ENCODE peak calls at places on chromosomes 1 and 21, in four cellular contexts. K is HepG2, I is H1, R is K562. M is an unnamed sample.

GRCh38 chr1:215606564-215607168 is 39.6 kb downstream of the KCTD3 start:
- DNase-seq in K (no peak), I (no peak), R (peak; percentile 20), M (no peak)

GRCh38 chr1:20266141-20266540 is 24.5 kb upstream of the VWA5B1 start:
- DNase-seq in K (no peak), I (no peak), R (no peak), M (no peak)

GRCh38 chr1:16109571-16109970 is 36.1 kb upstream of the FAM131C start:
- DNase-seq in K (no peak), I (no peak), R (no peak), M (no peak)

GRCh38 chr1:96365596-96365995 is 356.0 kb upstream of the PTBP2 start:
- DNase-seq in K (no peak), I (no peak), R (no peak), M (no peak)

GRCh38 chr1:115204529-115204928 is 115.2 kb upstream of the TSPAN2 start:
- DNase-seq in K (no peak), I (no peak), R (no peak), M (no peak)

GRCh38 chr1:234926574-234927311 is 201.9 kb downstream of the TOMM20 start:
- DNase-seq in K (no peak), I (no peak), R (no peak), M (no peak)

GRCh38 chr1:61202854-61203603 is 120.7 kb downstream of the NFIA start:
- DNase-seq in K (no peak), I (no peak), R (no peak), M (no peak)

GRCh38 chr1:51729156-51729823 is 112.4 kb downstream of the OSBPL9 start:
- DNase-seq in K (peak; percentile 95), I (peak; percentile 85), R (peak; percentile 99), M (peak; percentile 83)

GRCh38 chr1:8077120-8077573 is 51.0 kb upstream of the ERRFI1 start:
- DNase-seq in K (peak; percentile 93), I (no peak), R (peak; percentile 54), M (peak; percentile 88)

GRCh38 chr1:113617438-113618141 is 141.7 kb downstream of the PHTF1 start:
- DNase-seq in K (no peak), I (no peak), R (no peak), M (no peak)

GRCh38 chr1:155173478-155174333 is at the start of gene TRIM46:
- DNase-seq in K (no peak), I (no peak), R (peak; percentile 64), M (no peak)

GRCh38 chr1:212699104-212699838 is 369 bp downstream of the BATF3 start:
- DNase-seq in K (peak; percentile 16), I (peak; percentile 33), R (peak; percentile 77), M (peak; percentile 27)

GRCh38 chr21:29387598-29387997 is 88.9 kb downstream of the BACH1 start:
- DNase-seq in K (no peak), I (no peak), R (no peak), M (no peak)

GRCh38 chr1:67347688-67348472 is 40.2 kb downstream of the IL12RB2 start:
- DNase-seq in K (peak; percentile 24), I (peak; percentile 13), R (peak; percentile 33), M (peak; percentile 54)

GRCh38 chr1:67190410-67190809 is 24.2 kb downstream of the IL23R start:
- DNase-seq in K (no peak), I (no peak), R (no peak), M (no peak)

GRCh38 chr1:179046808-179047636 is 21.3 kb downstream of the FAM20B start:
- DNase-seq in K (no peak), I (no peak), R (peak; percentile 86), M (no peak)

GRCh38 chr1:76872944-76873343 is 5.7 kb downstream of the ST6GALNAC5 start:
- DNase-seq in K (no peak), I (no peak), R (no peak), M (no peak)

GRCh38 chr1:59107516-59107915 is 189.4 kb upstream of the FGGY start:
- DNase-seq in K (no peak), I (no peak), R (no peak), M (no peak)

GRCh38 chr1:115144176-115144575 is 54.9 kb upstream of the TSPAN2 start:
- DNase-seq in K (no peak), I (no peak), R (no peak), M (no peak)

GRCh38 chr1:46041974-46042373 is 90.5 kb downstream of the PIK3R3 start:
- DNase-seq in K (no peak), I (no peak), R (no peak), M (no peak)

GRCh38 chr1:20380616-20381035 is 90.0 kb downstream of the VWA5B1 start:
- DNase-seq in K (no peak), I (no peak), R (no peak), M (peak; percentile 23)

GRCh38 chr1:86380257-86380861 is 15.8 kb downstream of the ODF2L start:
- DNase-seq in K (peak; percentile 55), I (no peak), R (peak; percentile 46), M (peak; percentile 71)

GRCh38 chr1:178706467-178706866 is 18.6 kb upstream of the RALGPS2 start:
- DNase-seq in K (no peak), I (no peak), R (no peak), M (no peak)

GRCh38 chr1:8825985-8826481 is 8.6 kb upstream of the RERE start:
- DNase-seq in K (no peak), I (no peak), R (no peak), M (no peak)

GRCh38 chr21:44713846-44714245 is 2.5 kb upstream of the TSPEAR start:
- DNase-seq in K (no peak), I (no peak), R (no peak), M (no peak)

GRCh38 chr1:20834780-20835179 is 47.7 kb upstream of the HP1BP3 start:
- DNase-seq in K (no peak), I (no peak), R (no peak), M (no peak)

GRCh38 chr1:109923131-109923945 is 12.7 kb downstream of the CSF1 start:
- DNase-seq in K (no peak), I (peak; percentile 34), R (peak; percentile 60), M (no peak)

GRCh38 chr1:197156692-197157091 is 10.2 kb upstream of the ASPM start:
- DNase-seq in K (no peak), I (no peak), R (no peak), M (no peak)

GRCh38 chr1:197159461-197159860 is 13.0 kb upstream of the ASPM start:
- DNase-seq in K (no peak), I (no peak), R (no peak), M (no peak)
- TF ChIP-seq FOSL1 in K (no peak), I (no peak), R (no peak), M (no peak)

GRCh38 chr1:118912574-118912973 is 75.6 kb downstream of the TBX15 start:
- DNase-seq in K (no peak), I (no peak), R (no peak), M (no peak)

GRCh38 chr1:118918230-118918939 is 69.8 kb downstream of the TBX15 start:
- DNase-seq in K (peak; percentile 50), I (no peak), R (no peak), M (no peak)

GRCh38 chr1:118913818-118914217 is 74.3 kb downstream of the TBX15 start:
- DNase-seq in K (no peak), I (no peak), R (no peak), M (no peak)

GRCh38 chr1:118911571-118911970 is 76.6 kb downstream of the TBX15 start:
- DNase-seq in K (no peak), I (no peak), R (no peak), M (no peak)

GRCh38 chr1:118914379-118915161 is 73.6 kb downstream of the TBX15 start:
- DNase-seq in K (peak; percentile 87), I (no peak), R (no peak), M (no peak)
- TF ChIP-seq YY1 in K (no peak), I (no peak), R (no peak), M (no peak)

GRCh38 chr1:30060738-30061137 is 662.6 kb downstream of the MATN1 start:
- DNase-seq in K (no peak), I (no peak), R (no peak), M (no peak)

GRCh38 chr1:30063621-30064280 is 659.6 kb downstream of the MATN1 start:
- DNase-seq in K (no peak), I (no peak), R (no peak), M (no peak)

GRCh38 chr1:30064547-30064946 is 658.8 kb downstream of the MATN1 start:
- DNase-seq in K (no peak), I (no peak), R (no peak), M (no peak)

GRCh38 chr1:30058966-30059365 is 664.4 kb downstream of the MATN1 start:
- DNase-seq in K (no peak), I (no peak), R (no peak), M (peak; percentile 26)

DNA sequence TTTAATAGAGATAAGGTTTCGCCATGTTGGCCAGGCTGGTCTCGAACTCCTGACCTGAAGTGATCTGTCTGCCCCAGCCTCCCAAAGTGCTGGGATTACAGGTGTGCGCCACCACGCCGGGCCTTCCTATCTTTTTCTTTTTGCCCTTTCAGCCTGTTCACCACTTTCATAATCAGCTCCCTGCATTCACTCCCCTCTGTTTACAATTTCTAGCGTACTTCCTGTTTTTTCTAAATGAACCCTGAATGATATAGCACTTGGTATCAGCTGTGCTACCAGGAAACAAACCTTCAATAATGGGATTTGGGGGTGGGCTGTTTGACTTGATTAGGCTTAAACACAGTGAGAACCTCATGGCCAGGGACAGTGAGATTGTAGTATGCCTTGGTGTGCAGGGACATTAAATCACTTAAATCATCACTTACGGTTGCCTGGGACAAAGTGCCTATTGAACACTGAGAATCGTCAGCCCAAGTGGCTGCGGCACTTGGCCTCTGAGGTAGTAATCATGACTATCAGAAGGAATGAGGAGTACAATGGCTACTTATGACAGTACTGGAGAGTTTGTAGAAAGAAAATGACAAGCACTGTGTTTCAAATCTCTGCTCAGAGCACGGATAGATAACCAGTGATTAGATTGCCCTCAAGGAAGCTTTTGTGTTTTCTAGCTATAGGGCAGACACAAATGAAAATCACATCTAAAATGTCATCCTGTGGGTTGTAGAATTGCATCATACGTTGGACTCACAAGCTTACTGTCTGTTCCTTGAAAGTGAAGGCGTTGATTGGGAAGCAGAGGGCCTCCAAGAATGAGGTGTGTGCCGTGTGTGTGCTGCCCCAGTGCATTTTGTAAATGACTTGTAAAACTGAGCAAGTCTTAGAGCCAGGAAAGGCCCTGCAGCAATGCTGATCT is 661.8 kb downstream of the MATN1 start:
- DNase-seq in K (no peak), I (no peak), R (no peak), M (no peak)
- TF ChIP-seq FOSL1 in K (no peak), I (no peak), R (no peak), M (no peak)

GRCh38 chr1:221858758-221859157 is 116.9 kb upstream of the DUSP10 start:
- DNase-seq in K (no peak), I (no peak), R (no peak), M (no peak)
- TF ChIP-seq YY1 in K (no peak), I (no peak), R (no peak), M (no peak)

GRCh38 chr1:2001773-2002411 is 1.7 kb downstream of the CFAP74 start:
- DNase-seq in K (no peak), I (no peak), R (no peak), M (peak; percentile 22)
- TF ChIP-seq FOSL1 in K (no peak), I (no peak), R (no peak), M (no peak)

GRCh38 chr1:93960641-93961147 is 51.5 kb upstream of the GCLM start:
- DNase-seq in K (peak; percentile 43), I (no peak), R (no peak), M (no peak)
- TF ChIP-seq YY1 in K (no peak), I (no peak), R (no peak), M (no peak)

M was measured in HCT116.